ENCODE peak calls at places on chromosomes 12 and 14, in nine cellular contexts. Z, M, L, P, N, U, K, J and F are unnamed samples.

GRCh38 chr12:88242161-88242925 is 100.2 kb downstream of the TMTC3 start:
- DNase-seq in Z (no peak), J (no peak), L (no peak), M (peak; percentile 71), P (no peak), K (peak; percentile 87), N (peak; percentile 40), U (peak; percentile 99), F (peak; percentile 26)

GRCh38 chr12:107091989-107092641 is 1.2 kb downstream of the CRY1 start:
- DNase-seq in U (peak; percentile 97), J (no peak), M (peak; percentile 36), K (peak; percentile 96), P (peak; percentile 20), L (no peak), Z (peak; percentile 49), N (no peak), F (peak; percentile 35)

GRCh38 chr12:44286336-44286735 is 450.5 kb downstream of the TMEM117 start:
- DNase-seq in U (peak; percentile 35), L (no peak), M (no peak), P (no peak), J (no peak), K (no peak), Z (no peak), N (no peak), F (no peak)

GRCh38 chr12:123073962-123074801 is 76.7 kb downstream of the PITPNM2 start:
- DNase-seq in N (no peak), L (no peak), K (no peak), Z (no peak), P (no peak), U (no peak), M (no peak), J (no peak), F (no peak)

GRCh38 chr14:93928184-93929047 is 1.3 kb downstream of the FAM181A start:
- DNase-seq in K (no peak), J (no peak), P (no peak), U (no peak), L (no peak), N (no peak), M (no peak), Z (no peak), F (no peak)

GRCh38 chr12:103301642-103302620 is 193.8 kb downstream of the C12orf42 start:
- DNase-seq in Z (no peak), J (no peak), P (no peak), M (no peak), K (no peak), L (no peak), U (no peak), N (no peak), F (no peak)

GRCh38 chr14:33271891-33272290 is 333.2 kb downstream of the NPAS3 start:
- DNase-seq in K (no peak), J (no peak), N (no peak), M (no peak), P (no peak), U (no peak), Z (no peak), L (no peak), F (no peak)

GRCh38 chr12:130357241-130357640 is 19.6 kb downstream of the PIWIL1 start:
- DNase-seq in M (no peak), Z (no peak), N (no peak), L (no peak), P (no peak), J (no peak), K (no peak), U (no peak), F (no peak)

GRCh38 chr12:47007048-47007447 is 72.4 kb upstream of the PCED1B start:
- DNase-seq in N (no peak), M (no peak), L (no peak), U (no peak), K (no peak), P (no peak), Z (no peak), J (no peak), F (no peak)

GRCh38 chr14:22460461-22461195 is 128.4 kb downstream of the DAD1 start:
- DNase-seq in L (no peak), M (no peak), U (peak; percentile 6), J (no peak), Z (no peak), K (no peak), N (no peak), P (no peak), F (no peak)

GRCh38 chr12:24773996-24774395 is 174.9 kb downstream of the BCAT1 start:
- DNase-seq in J (no peak), P (no peak), U (no peak), M (no peak), L (no peak), N (no peak), Z (no peak), K (no peak), F (no peak)

GRCh38 chr12:95986635-95987535 is 9.3 kb downstream of the HAL start:
- DNase-seq in U (no peak), L (no peak), K (no peak), M (no peak), Z (no peak), N (no peak), J (no peak), P (no peak), F (no peak)

GRCh38 chr14:93759781-93760307 is 28.4 kb downstream of the PRIMA1 start:
- DNase-seq in U (no peak), M (no peak), N (peak; percentile 92), L (no peak), Z (peak; percentile 19), K (no peak), P (peak; percentile 32), J (no peak), F (no peak)

GRCh38 chr12:63382930-63383329 is 231.9 kb upstream of the AVPR1A start:
- DNase-seq in Z (no peak), K (no peak), P (no peak), U (no peak), M (no peak), N (no peak), L (no peak), J (no peak), F (no peak)

GRCh38 chr14:77580477-77580876 is 36.0 kb downstream of the SPTLC2 start:
- DNase-seq in Z (no peak), L (no peak), K (no peak), N (no peak), M (no peak), U (no peak), J (no peak), P (no peak), F (no peak)

GRCh38 chr12:3803865-3804472 is 51.1 kb upstream of the CRACR2A start:
- DNase-seq in Z (peak; percentile 78), U (peak; percentile 72), P (peak; percentile 79), L (peak; percentile 25), N (peak; percentile 69), M (peak; percentile 55), J (no peak), K (peak; percentile 64), F (peak; percentile 26)

GRCh38 chr12:122203968-122204828 is 689 bp downstream of the B3GNT4 start:
- DNase-seq in Z (peak; percentile 25), L (no peak), J (peak; percentile 72), P (no peak), K (no peak), M (no peak), N (no peak), U (no peak), F (no peak)

GRCh38 chr12:79936670-79937069 is 1.8 kb upstream of the PPP1R12A start:
- DNase-seq in P (no peak), L (no peak), J (no peak), K (no peak), N (no peak), M (no peak), U (no peak), Z (no peak), F (no peak)
- TF ChIP-seq POLR2A in P (no peak), L (no peak), J (no peak), K (no peak), N (no peak), M (no peak), U (no peak), Z (no peak), F (no peak)

DNA sequence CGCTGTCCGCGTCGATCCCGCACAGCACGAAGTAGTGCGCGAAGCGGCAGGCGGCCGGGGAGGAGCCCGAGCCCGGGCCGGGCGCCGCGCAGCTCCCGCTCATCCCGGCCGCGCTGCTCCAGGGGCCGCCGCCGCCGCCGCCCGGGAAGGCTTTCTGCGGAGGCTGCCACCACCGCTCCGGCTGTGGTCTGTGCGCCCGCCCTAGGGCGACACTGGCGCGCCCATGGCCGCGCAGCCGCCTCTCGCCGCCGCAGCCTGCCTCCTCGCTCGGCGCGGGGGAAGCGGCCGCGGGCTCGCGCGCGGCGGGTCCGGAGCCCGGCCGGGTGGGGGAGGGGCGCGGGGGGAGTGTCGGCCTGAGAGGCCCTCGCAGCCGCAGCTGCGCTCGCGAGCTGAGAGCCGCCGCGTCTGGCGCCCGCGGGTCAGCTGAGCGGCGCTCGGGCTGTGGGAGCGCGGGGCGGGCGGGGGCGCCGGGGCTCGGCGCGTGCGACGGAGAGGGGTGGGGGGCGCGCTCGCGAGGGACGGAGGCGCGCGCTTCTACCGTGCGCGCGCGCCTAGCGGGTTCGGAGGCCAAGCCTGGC is at the start of gene DENND5B:
- DNase-seq in L (peak; percentile 69), Z (peak; percentile 79), N (peak; percentile 83), P (peak; percentile 82), U (peak; percentile 61), M (peak; percentile 26), K (no peak), J (no peak), F (peak; percentile 71)
- TF ChIP-seq POLR2A in L (no peak), Z (no peak), N (no peak), P (no peak), U (no peak), M (no peak), K (no peak), J (no peak), F (peak; percentile 48)

GRCh38 chr12:111406474-111407370 is 999 bp downstream of the SH2B3 start:
- DNase-seq in L (no peak), Z (no peak), U (no peak), P (no peak), K (no peak), N (peak; percentile 66), J (no peak), M (no peak), F (no peak)
- TF ChIP-seq POLR2A in L (no peak), Z (no peak), U (no peak), P (no peak), K (no peak), N (no peak), J (no peak), M (no peak), F (peak; percentile 5)

DNA sequence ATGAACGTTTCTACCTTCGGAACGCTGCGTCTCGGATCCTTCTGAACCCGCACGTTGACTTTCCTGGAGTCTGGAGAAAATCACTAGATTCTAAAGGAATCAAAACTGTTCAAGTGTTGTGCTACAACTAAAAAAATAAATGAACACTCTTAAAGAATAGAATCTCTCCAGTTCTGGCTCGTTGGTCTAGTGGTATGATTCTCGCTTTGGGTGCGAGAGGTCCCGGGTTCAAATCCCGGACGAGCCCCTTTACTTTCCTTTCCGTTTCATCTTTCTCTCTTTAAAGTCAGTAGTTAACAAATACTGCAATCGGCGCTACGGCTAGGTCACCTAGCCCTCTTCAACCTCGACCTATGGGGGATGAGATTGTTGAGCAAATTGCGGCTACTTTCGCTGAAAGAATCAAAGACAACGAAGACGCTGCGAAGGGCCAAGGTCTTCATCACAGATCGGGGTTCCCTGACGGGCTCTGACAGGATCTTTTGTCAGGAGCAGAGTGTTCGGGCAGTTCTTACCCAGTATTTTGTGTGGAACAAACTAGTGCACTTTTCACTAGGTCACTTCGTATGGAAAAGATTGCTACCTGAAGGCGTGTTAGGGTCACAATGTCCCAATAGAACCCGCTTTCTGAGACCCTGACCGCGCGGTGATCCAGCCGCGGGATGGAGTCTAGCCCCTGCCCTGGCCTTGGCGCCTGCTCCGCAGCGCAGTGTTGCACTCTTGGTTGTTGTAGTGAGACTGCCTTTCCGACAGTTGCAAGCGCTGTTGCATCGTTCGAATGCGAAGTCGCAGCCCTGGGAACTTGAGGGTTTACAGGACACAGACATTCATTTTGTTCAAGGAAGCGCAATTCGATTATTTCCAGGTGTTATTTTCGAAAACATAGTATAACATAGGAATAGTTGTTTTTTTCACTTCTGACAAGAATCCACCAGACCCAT is 8.4 kb downstream of the OR6S1 start:
- DNase-seq in J (no peak), N (no peak), M (no peak), L (peak; percentile 65), K (no peak), U (peak; percentile 85), P (peak; percentile 59), Z (peak; percentile 61), F (no peak)
- TF ChIP-seq POLR2A in J (no peak), N (no peak), M (no peak), L (no peak), K (no peak), U (no peak), P (no peak), Z (no peak), F (no peak)